ENCODE peak calls at places on chromosomes 5 and 9, in seven cellular contexts. Q, D, C, L, G, Z and V are unnamed samples.

GRCh38 chr5:107781451-107781850 is 110.7 kb upstream of the EFNA5 start:
- DNase-seq in L (peak; percentile 5), Q (no peak), G (no peak), D (peak; percentile 14), Z (no peak), C (peak; percentile 71), V (peak; percentile 76)

GRCh38 chr5:55062039-55062779 is 38.2 kb downstream of the GZMK start:
- DNase-seq in Z (peak; percentile 61), L (peak; percentile 45), G (no peak), C (no peak), Q (no peak), D (no peak), V (peak; percentile 50)

GRCh38 chr5:93607367-93608258 is 24.6 kb downstream of the NR2F1 start:
- DNase-seq in G (no peak), C (peak; percentile 86), Q (peak; percentile 71), D (peak; percentile 58), L (peak; percentile 62), Z (no peak), V (peak; percentile 82)

GRCh38 chr5:16936150-16937022 is at the start of gene MYO10:
- DNase-seq in Z (peak; percentile 96), C (peak; percentile 80), G (peak; percentile 62), D (peak; percentile 66), Q (peak; percentile 86), L (peak; percentile 72), V (peak; percentile 68)

GRCh38 chr5:143399616-143400540 is 3.6 kb downstream of the NR3C1 start:
- DNase-seq in L (no peak), G (no peak), D (peak; percentile 25), Z (no peak), Q (no peak), C (peak; percentile 12), V (no peak)

GRCh38 chr5:6712136-6712581 is 1.1 kb upstream of the TENT4A start:
- DNase-seq in G (no peak), D (peak; percentile 75), C (peak; percentile 51), Q (peak; percentile 84), Z (peak; percentile 86), L (peak; percentile 47), V (peak; percentile 72)

GRCh38 chr9:35490910-35491465 is 1.1 kb downstream of the RUSC2 start:
- DNase-seq in G (no peak), D (peak; percentile 41), L (peak; percentile 33), C (peak; percentile 51), Z (no peak), Q (peak; percentile 59), V (peak; percentile 31)

GRCh38 chr5:109784687-109785086 is 95.0 kb downstream of the MAN2A1 start:
- DNase-seq in D (no peak), C (no peak), Q (no peak), L (no peak), G (no peak), Z (no peak), V (no peak)

GRCh38 chr9:123997665-123998277 is 13.8 kb upstream of the LHX2 start:
- DNase-seq in Z (peak; percentile 79), C (no peak), D (peak; percentile 16), G (no peak), Q (no peak), L (no peak), V (no peak)

GRCh38 chr9:70506159-70506558 is 91.7 kb upstream of the KLF9 start:
- DNase-seq in Q (peak; percentile 2), L (no peak), Z (no peak), C (peak; percentile 42), G (no peak), D (peak; percentile 64), V (no peak)

GRCh38 chr9:116181853-116182610 is 28.4 kb downstream of the PAPPA start:
- DNase-seq in L (no peak), C (no peak), D (peak; percentile 62), Q (peak; percentile 45), Z (no peak), G (no peak), V (no peak)

GRCh38 chr5:31771045-31771444 is 132.1 kb downstream of the PDZD2 start:
- DNase-seq in Q (no peak), Z (no peak), L (no peak), C (no peak), D (no peak), G (no peak), V (no peak)

GRCh38 chr5:132526290-132526973 is 16.9 kb downstream of the IL5 start:
- DNase-seq in L (peak; percentile 79), Z (no peak), Q (peak; percentile 76), C (peak; percentile 58), G (peak; percentile 4), D (peak; percentile 45), V (peak; percentile 60)

GRCh38 chr5:148000036-148000435 is 63.7 kb upstream of the SPINK5 start:
- DNase-seq in Z (no peak), G (no peak), D (no peak), L (no peak), Q (no peak), C (no peak), V (no peak)